ENCODE peak calls at places on chromosome 16, in eight cellular contexts. Y is bronchial epithelial cell, A is cardiac fibroblast, M is astrocyte, X is heart left ventricle, P is HFFc6, U is AG09319, E is psoas muscle. L is an unnamed sample.
A peak's percentile ranks its signal among the peaks of the same experiment; 100 is the strongest.

GRCh38 chr16:30778549-30779244 is 8.3 kb downstream of the ZNF629 start:
- DNase-seq in P (no peak), X (no peak), A (peak; percentile 42), U (no peak), Y (no peak), E (peak; percentile 42), M (no peak), L (no peak)

GRCh38 chr16:89507834-89508590 is at the start of gene SPG7:
- DNase-seq in E (peak; percentile 85), U (peak; percentile 66), A (peak; percentile 90), M (peak; percentile 60), Y (peak; percentile 70), X (peak; percentile 90), P (peak; percentile 69), L (peak; percentile 81)

GRCh38 chr16:57017251-57017650 is 27.9 kb downstream of the NLRC5 start:
- DNase-seq in Y (peak; percentile 39), P (no peak), M (no peak), E (no peak), X (no peak), A (peak; percentile 32), U (no peak), L (no peak)

GRCh38 chr16:14961405-14962186 is 13.2 kb upstream of the PDXDC1 start:
- DNase-seq in M (no peak), E (no peak), Y (no peak), A (no peak), X (no peak), U (no peak), P (no peak), L (no peak)

GRCh38 chr16:81431554-81432353 is 12.9 kb upstream of the CMIP start:
- DNase-seq in M (peak; percentile 78), Y (no peak), X (no peak), U (peak; percentile 11), A (peak; percentile 82), E (no peak), P (peak; percentile 89), L (no peak)

GRCh38 chr16:68445458-68445857 is 2.9 kb downstream of the SMPD3 start:
- DNase-seq in X (no peak), E (no peak), M (no peak), Y (peak; percentile 58), U (no peak), A (peak; percentile 11), P (peak; percentile 38), L (peak; percentile 88)

GRCh38 chr16:63617990-63618763 is 1503.7 kb downstream of the CDH11 start:
- DNase-seq in E (no peak), M (no peak), U (no peak), A (peak; percentile 12), Y (peak; percentile 17), X (peak; percentile 33), P (no peak), L (no peak)

GRCh38 chr16:20744922-20745440 is 3.4 kb upstream of the THUMPD1 start:
- DNase-seq in M (no peak), Y (no peak), E (no peak), A (no peak), P (no peak), U (no peak), X (no peak), L (no peak)

GRCh38 chr16:17426451-17426850 is 44.3 kb downstream of the XYLT1 start:
- DNase-seq in A (no peak), Y (no peak), X (no peak), E (no peak), P (no peak), M (no peak), U (no peak), L (no peak)

GRCh38 chr16:4182581-4183257 is 59.2 kb downstream of the SRL start:
- DNase-seq in A (no peak), Y (no peak), U (no peak), P (no peak), X (no peak), M (no peak), E (no peak), L (no peak)

GRCh38 chr16:54964239-54964638 is 33.6 kb downstream of the IRX5 start:
- DNase-seq in X (no peak), U (no peak), A (no peak), P (no peak), E (no peak), M (no peak), Y (no peak), L (no peak)

GRCh38 chr16:54968769-54969168 is 38.1 kb downstream of the IRX5 start:
- DNase-seq in E (no peak), A (no peak), X (no peak), M (no peak), Y (no peak), P (no peak), U (no peak), L (no peak)

GRCh38 chr16:54970016-54970415 is 39.4 kb downstream of the IRX5 start:
- DNase-seq in X (no peak), M (no peak), E (no peak), Y (no peak), A (no peak), U (no peak), P (no peak), L (no peak)

GRCh38 chr16:54962045-54962444 is 31.4 kb downstream of the IRX5 start:
- DNase-seq in Y (no peak), X (no peak), M (no peak), E (no peak), P (no peak), A (no peak), U (no peak), L (no peak)

DNA sequence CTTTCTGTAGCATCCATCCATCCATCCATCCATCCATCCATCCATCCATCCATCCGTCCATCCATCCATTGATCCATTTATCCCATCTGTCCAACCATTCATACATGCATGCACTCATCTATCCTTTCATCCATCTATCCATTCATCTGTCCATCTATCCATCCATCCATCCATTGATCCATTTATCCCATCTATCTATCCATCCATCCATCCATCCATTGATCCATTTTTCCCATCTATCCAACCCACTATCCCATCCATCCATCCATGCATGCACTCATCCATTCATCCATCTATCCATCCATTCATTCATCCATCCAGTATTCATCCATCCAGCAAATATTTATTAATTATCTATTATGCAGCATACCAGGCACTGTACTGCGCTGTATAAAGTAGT is 34.8 kb downstream of the IRX5 start:
- DNase-seq in M (no peak), P (no peak), A (no peak), E (no peak), Y (no peak), X (no peak), U (no peak), L (no peak)
- TF ChIP-seq CTCF in M (no peak), P (no peak), A (no peak), E (no peak), Y (no peak), X (no peak), U (no peak), L (no peak)

GRCh38 chr16:3056336-3057180 is 8.9 kb upstream of the IL32 start:
- DNase-seq in P (no peak), M (no peak), Y (no peak), X (no peak), E (no peak), A (no peak), U (no peak), L (no peak)

GRCh38 chr16:3057181-3058166 is 8.0 kb upstream of the IL32 start:
- DNase-seq in X (no peak), A (no peak), Y (no peak), P (no peak), E (no peak), U (no peak), M (no peak), L (no peak)

GRCh38 chr16:3059723-3060242 is 5.7 kb upstream of the IL32 start:
- DNase-seq in A (no peak), Y (no peak), X (no peak), U (no peak), M (no peak), E (no peak), P (no peak), L (no peak)

GRCh38 chr16:3059041-3059722 is 6.3 kb upstream of the IL32 start:
- DNase-seq in X (peak; percentile 91), Y (peak; percentile 49), P (peak; percentile 76), U (peak; percentile 65), M (peak; percentile 62), A (peak; percentile 92), E (peak; percentile 90), L (peak; percentile 84)

DNA sequence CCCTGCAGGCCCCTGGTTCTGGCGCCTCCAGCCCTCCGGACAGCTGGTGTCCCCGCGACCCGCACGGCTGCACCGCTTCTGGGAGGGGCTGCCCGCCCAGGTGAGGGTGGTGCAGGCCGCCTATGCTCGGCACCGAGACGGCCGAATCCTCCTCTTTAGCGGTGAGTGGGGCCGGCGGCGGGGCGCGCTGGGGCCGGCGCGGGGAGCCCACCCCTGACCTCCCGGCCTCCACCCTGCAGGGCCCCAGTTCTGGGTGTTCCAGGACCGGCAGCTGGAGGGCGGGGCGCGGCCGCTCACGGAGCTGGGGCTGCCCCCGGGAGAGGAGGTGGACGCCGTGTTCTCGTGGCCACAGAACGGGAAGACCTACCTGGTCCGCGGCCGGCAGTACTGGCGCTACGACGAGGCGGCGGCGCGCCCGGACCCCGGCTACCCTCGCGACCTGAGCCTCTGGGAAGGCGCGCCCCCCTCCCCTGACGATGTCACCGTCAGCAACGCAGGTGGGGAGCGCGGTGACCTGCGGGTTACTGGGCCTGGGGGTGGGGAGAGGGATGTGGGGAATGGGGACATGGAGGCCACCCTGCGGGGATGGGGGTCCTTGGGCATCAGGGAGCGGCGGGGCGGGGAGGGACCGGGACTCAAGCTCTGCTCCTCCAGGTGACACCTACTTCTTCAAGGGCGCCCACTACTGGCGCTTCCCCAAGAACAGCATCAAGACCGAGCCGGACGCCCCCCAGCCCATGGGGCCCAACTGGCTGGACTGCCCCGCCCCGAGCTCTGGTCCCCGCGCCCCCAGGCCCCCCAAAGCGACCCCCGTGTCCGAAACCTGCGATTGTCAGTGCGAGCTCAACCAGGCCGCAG is 7.0 kb upstream of the IL32 start:
- DNase-seq in X (peak; percentile 62), Y (peak; percentile 31), M (no peak), P (no peak), E (peak; percentile 42), U (no peak), A (peak; percentile 39), L (peak; percentile 50)
- TF ChIP-seq CTCF in X (no peak), Y (peak; percentile 58), M (no peak), P (no peak), E (no peak), U (no peak), A (no peak), L (peak; percentile 21)

GRCh38 chr16:82456683-82457082 is 170.1 kb upstream of the CDH13 start:
- DNase-seq in X (peak; percentile 37), M (peak; percentile 41), P (peak; percentile 15), E (peak; percentile 26), A (peak; percentile 54), Y (peak; percentile 65), U (peak; percentile 14), L (peak; percentile 74)
- TF ChIP-seq CTCF in X (peak; percentile 61), M (peak; percentile 76), P (peak; percentile 76), E (peak; percentile 71), A (peak; percentile 72), Y (peak; percentile 89), U (peak; percentile 65), L (peak; percentile 70)

DNA sequence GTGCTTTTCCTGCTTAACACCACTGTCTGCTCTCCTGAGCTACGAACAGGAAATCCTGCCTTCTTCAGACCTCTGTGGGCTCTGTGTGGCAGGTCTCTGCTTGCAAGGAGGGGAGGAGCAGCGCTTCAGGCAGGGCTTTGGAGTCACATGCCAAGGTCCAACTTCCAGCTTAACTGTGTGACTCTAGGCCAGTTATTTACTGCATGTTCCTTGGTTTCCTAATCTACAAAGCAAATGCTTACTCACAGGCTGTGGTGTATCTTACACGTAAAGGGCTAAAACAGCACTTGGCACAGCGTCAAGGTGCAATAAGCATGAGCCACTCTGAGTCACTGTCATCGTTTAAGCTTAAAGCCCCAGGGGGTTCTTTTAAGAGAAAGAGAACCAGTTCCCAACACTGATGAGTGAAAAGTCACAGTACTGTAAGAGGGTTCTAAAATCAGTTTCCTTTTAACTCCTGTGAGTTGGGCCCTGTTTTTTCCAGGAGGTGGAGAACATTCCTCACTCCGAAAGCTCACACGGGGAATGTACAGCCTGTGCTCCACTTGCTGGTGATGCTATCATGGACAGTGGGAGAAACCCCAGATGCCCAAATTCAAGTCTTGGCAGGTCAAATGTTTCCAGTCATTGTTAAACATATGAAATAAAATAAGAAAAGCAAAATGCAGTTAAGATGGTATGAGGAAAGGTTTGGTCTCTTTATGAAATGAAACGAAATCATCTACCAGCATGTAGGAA is 54.1 kb upstream of the BCAR1 start:
- DNase-seq in A (peak; percentile 99), E (peak; percentile 87), M (peak; percentile 100), Y (peak; percentile 100), P (peak; percentile 100), U (peak; percentile 97), X (peak; percentile 62), L (peak; percentile 100)
- TF ChIP-seq CTCF in A (no peak), E (no peak), M (no peak), Y (no peak), P (peak; percentile 32), U (no peak), X (no peak), L (no peak)